ENCODE peak calls at places on chromosome 2, in five cellular contexts. U is GM06990, D is HFF-Myc, A is HCT116, C is cardiac fibroblast. F is an unnamed sample.

GRCh38 chr2:196435189-196435588 is 204.3 kb upstream of the CCDC150 start:
- DNase-seq in A (no peak), U (no peak), C (peak; percentile 15), D (no peak), F (no peak)

GRCh38 chr2:238139141-238139840 is 823 bp downstream of the KLHL30 start:
- DNase-seq in U (peak; percentile 65), A (no peak), C (no peak), D (no peak), F (no peak)

GRCh38 chr2:204664708-204665121 is 119.4 kb downstream of the PARD3B start:
- DNase-seq in D (no peak), A (no peak), C (peak; percentile 91), U (no peak), F (no peak)

GRCh38 chr2:98550165-98550564 is 58.1 kb downstream of the COA5 start:
- DNase-seq in A (no peak), C (no peak), U (no peak), D (no peak), F (no peak)

GRCh38 chr2:55119711-55120487 is 69.6 kb upstream of the RTN4 start:
- DNase-seq in D (no peak), A (no peak), U (no peak), C (no peak), F (no peak)

GRCh38 chr2:99420751-99421299 is 69.0 kb downstream of the REV1 start:
- DNase-seq in C (peak; percentile 61), A (no peak), U (no peak), D (no peak), F (no peak)

GRCh38 chr2:65930259-65930658 is 497.9 kb upstream of the SPRED2 start:
- DNase-seq in C (no peak), U (no peak), D (no peak), A (no peak), F (no peak)

GRCh38 chr2:33371304-33372090 is 105.0 kb upstream of the RASGRP3 start:
- DNase-seq in C (no peak), D (no peak), U (no peak), A (no peak), F (no peak)

GRCh38 chr2:125085904-125086303 is 1060.8 kb downstream of the CNTNAP5 start:
- DNase-seq in D (no peak), U (no peak), C (no peak), A (no peak), F (no peak)

GRCh38 chr2:153478289-153479261 is at the start of gene RPRM:
- DNase-seq in D (no peak), A (peak; percentile 29), C (peak; percentile 46), U (peak; percentile 65), F (no peak)

GRCh38 chr2:51490576-51491234 is 458.8 kb upstream of the NRXN1 start:
- DNase-seq in A (no peak), C (no peak), D (no peak), U (no peak), F (no peak)

GRCh38 chr2:197786010-197786877 is 1.1 kb upstream of the BOLL start:
- DNase-seq in A (no peak), C (no peak), U (peak; percentile 65), D (no peak), F (no peak)

GRCh38 chr2:164205347-164205746 is 415.9 kb downstream of the GRB14 start:
- DNase-seq in A (no peak), D (peak; percentile 20), C (peak; percentile 71), U (no peak), F (no peak)

GRCh38 chr2:233802132-233802815 is 24.1 kb downstream of the MROH2A start:
- DNase-seq in A (no peak), D (no peak), U (no peak), C (no peak), F (no peak)

GRCh38 chr2:199503148-199503547 is 45.4 kb upstream of the SATB2 start:
- DNase-seq in U (no peak), A (no peak), D (no peak), C (no peak), F (no peak)

GRCh38 chr2:101830555-101830954 is 133.0 kb downstream of the MAP4K4 start:
- DNase-seq in U (peak; percentile 26), D (no peak), A (no peak), C (peak; percentile 82), F (no peak)

GRCh38 chr2:73075477-73076373 is 4.2 kb upstream of the SFXN5 start:
- DNase-seq in D (no peak), U (no peak), A (no peak), C (peak; percentile 47), F (peak; percentile 67)

GRCh38 chr2:14047491-14047890 is 585.0 kb upstream of the LRATD1 start:
- DNase-seq in U (no peak), A (no peak), D (no peak), C (no peak), F (no peak)

GRCh38 chr2:28590496-28591301 is 94.8 kb downstream of the PLB1 start:
- DNase-seq in C (no peak), D (no peak), A (no peak), U (no peak), F (no peak)

GRCh38 chr2:217803639-217803932 is 199.2 kb downstream of the TNS1 start:
- DNase-seq in C (no peak), A (no peak), U (no peak), D (no peak), F (no peak)

GRCh38 chr2:179749210-179749609 is 112.2 kb downstream of the ZNF385B start:
- DNase-seq in A (no peak), U (no peak), C (peak; percentile 64), D (peak; percentile 25), F (peak; percentile 13)

GRCh38 chr2:150146879-150147278 is 340.6 kb downstream of the RND3 start:
- DNase-seq in U (no peak), A (no peak), C (no peak), D (no peak), F (no peak)

GRCh38 chr2:4134881-4135565 is 431.6 kb downstream of the DCDC2C start:
- DNase-seq in A (no peak), C (no peak), U (no peak), D (no peak), F (no peak)

GRCh38 chr2:216819055-216819454 is 40.8 kb downstream of the TNP1 start:
- DNase-seq in C (no peak), D (no peak), A (no peak), U (no peak), F (no peak)

GRCh38 chr2:204479557-204479956 is 65.7 kb upstream of the PARD3B start:
- DNase-seq in A (no peak), U (no peak), D (no peak), C (peak; percentile 64), F (no peak)

GRCh38 chr2:168559187-168559586 is 103.1 kb downstream of the CERS6 start:
- DNase-seq in A (peak; percentile 3), U (no peak), C (peak; percentile 55), D (no peak), F (peak; percentile 51)

GRCh38 chr2:170930132-170931109 is 1.4 kb downstream of the GORASP2 start:
- DNase-seq in A (peak; percentile 59), D (no peak), U (peak; percentile 46), C (peak; percentile 53), F (no peak)

GRCh38 chr2:20304411-20304810 is 46.2 kb downstream of the PUM2 start:
- DNase-seq in C (peak; percentile 67), U (no peak), D (no peak), A (no peak), F (no peak)

GRCh38 chr2:218368621-218369153 is 12.0 kb downstream of the CATIP start:
- DNase-seq in U (no peak), D (no peak), A (no peak), C (peak; percentile 9), F (no peak)

GRCh38 chr2:228548230-228548629 is 366.7 kb upstream of the SPHKAP start:
- DNase-seq in A (no peak), D (no peak), U (no peak), C (peak; percentile 56), F (no peak)

GRCh38 chr2:169478339-169478738 is 955 bp upstream of the BBS5 start:
- DNase-seq in C (peak; percentile 76), U (no peak), D (no peak), A (no peak), F (no peak)

GRCh38 chr2:25473758-25474335 is 132.1 kb upstream of the DNMT3A start:
- DNase-seq in A (no peak), U (no peak), C (no peak), D (no peak), F (no peak)

GRCh38 chr2:231260442-231260841 is 62.0 kb downstream of the ARMC9 start:
- DNase-seq in A (no peak), U (no peak), C (peak; percentile 37), D (no peak), F (no peak)

GRCh38 chr2:162390801-162391200 is 46.9 kb downstream of the GCA start:
- DNase-seq in A (no peak), D (no peak), C (no peak), U (no peak), F (no peak)

GRCh38 chr2:60262178-60262577 is 291.3 kb downstream of the BCL11A start:
- DNase-seq in C (no peak), D (no peak), U (no peak), A (no peak), F (no peak)

GRCh38 chr2:44456946-44457345 is 95.2 kb downstream of the CAMKMT start:
- DNase-seq in A (no peak), D (no peak), C (peak; percentile 36), U (no peak), F (no peak)

GRCh38 chr2:67626656-67627055 is 229.5 kb downstream of the ETAA1 start:
- DNase-seq in D (no peak), C (peak; percentile 83), U (no peak), A (no peak), F (no peak)

GRCh38 chr2:40041983-40042382 is 262.9 kb upstream of the THUMPD2 start:
- DNase-seq in D (peak; percentile 73), C (peak; percentile 72), A (no peak), U (no peak), F (no peak)

GRCh38 chr2:207767461-207768167 is 2.1 kb downstream of the FZD5 start:
- DNase-seq in U (peak; percentile 28), A (no peak), D (no peak), C (peak; percentile 43), F (no peak)
- H3K4me3 ChIP-seq in U (peak overlapping the region; percentile 69), A (no peak overlapping the region), D (peak overlapping the region; percentile 64), C (no peak overlapping the region), F (peak overlapping the region; percentile 62)

GRCh38 chr2:70552501-70553333 is 909 bp downstream of the TGFA start:
- DNase-seq in D (no peak), U (no peak), A (no peak), C (no peak), F (no peak)
- H3K4me3 ChIP-seq in D (no peak overlapping the region), U (no peak overlapping the region), A (peak overlapping the region; percentile 92), C (no peak overlapping the region), F (peak overlapping the region; percentile 55)

GRCh38 chr2:127415593-127416485 is 2.4 kb upstream of the PROC start:
- DNase-seq in A (peak; percentile 61), D (no peak), C (no peak), U (peak; percentile 79), F (no peak)

GRCh38 chr2:127418300-127419111 is at the start of gene PROC:
- DNase-seq in A (no peak), C (no peak), U (no peak), D (no peak), F (no peak)

GRCh38 chr2:127417406-127417805 is 821 bp upstream of the PROC start:
- DNase-seq in D (no peak), C (no peak), A (no peak), U (no peak), F (no peak)

GRCh38 chr2:127414855-127415592 is 3.2 kb upstream of the PROC start:
- DNase-seq in C (no peak), A (no peak), D (no peak), U (no peak), F (no peak)

GRCh38 chr2:127416486-127417001 is 1.7 kb upstream of the PROC start:
- DNase-seq in C (no peak), A (no peak), U (no peak), D (no peak), F (no peak)
- H3K4me3 ChIP-seq in C (peak overlapping the region; percentile 21), A (peak overlapping the region; percentile 34), U (peak overlapping the region; percentile 52), D (no peak overlapping the region), F (no peak overlapping the region)

GRCh38 chr2:1731512-1731962 is 12.8 kb downstream of the PXDN start:
- DNase-seq in C (peak; percentile 93), U (no peak), D (no peak), A (no peak), F (no peak)
- H3K4me3 ChIP-seq in C (no peak overlapping the region), U (no peak overlapping the region), D (peak overlapping the region; percentile 7), A (no peak overlapping the region), F (no peak overlapping the region)

F was measured in LNCaP clone FGC.